ENCODE peak calls at places on chromosome 20, in four cellular contexts. N is NAMALWA, R is NCI-H2029 treated with DMSO at 0.1 percent for 48 hours, A is endothelial cell. S is an unnamed sample.

GRCh38 chr20:35604444-35604750 is 11.2 kb upstream of the SPAG4 start:
- DNase-seq in A (peak), N (peak), R (no peak), S (peak)

GRCh38 chr20:4508773-4509172 is 212.9 kb upstream of the PRND start:
- DNase-seq in N (no peak), R (no peak), A (no peak), S (no peak)

GRCh38 chr20:33910529-33911327 is 83.0 kb upstream of the RALY start:
- DNase-seq in A (no peak), N (no peak), R (no peak), S (no peak)

GRCh38 chr20:49161428-49162152 is 26.5 kb downstream of the STAU1 start:
- DNase-seq in N (no peak), R (no peak), A (no peak), S (no peak)

GRCh38 chr20:39676857-39677351 is 714.8 kb downstream of the DHX35 start:
- DNase-seq in N (peak), A (no peak), R (peak), S (no peak)

GRCh38 chr20:62155428-62156253 is 12.1 kb downstream of the SS18L1 start:
- DNase-seq in N (no peak), R (no peak), A (no peak), S (no peak)

GRCh38 chr20:38644588-38644987 is 43.0 kb downstream of the ARHGAP40 start:
- DNase-seq in A (no peak), N (no peak), R (no peak), S (no peak)

GRCh38 chr20:5128886-5129285 is 2.1 kb downstream of the CDS2 start:
- DNase-seq in R (no peak), A (no peak), N (no peak), S (peak)

GRCh38 chr20:8095648-8096572 is 36.2 kb upstream of the PLCB1 start:
- DNase-seq in N (no peak), A (no peak), R (no peak), S (no peak)

GRCh38 chr20:38645318-38645717 is 43.7 kb downstream of the ARHGAP40 start:
- DNase-seq in A (no peak), R (no peak), N (no peak), S (no peak)

GRCh38 chr20:37956099-37956498 is 53.2 kb downstream of the VSTM2L start:
- DNase-seq in N (no peak), A (no peak), R (peak), S (no peak)

GRCh38 chr20:29762620-29763019 is 1494.8 kb upstream of the DEFB115 start:
- DNase-seq in N (no peak), A (no peak), R (no peak), S (no peak)

GRCh38 chr20:22582960-22583772 is 1.2 kb downstream of the FOXA2 start:
- DNase-seq in R (no peak), A (peak), N (no peak), S (no peak)

GRCh38 chr20:20754758-20755157 is 42.3 kb upstream of the RALGAPA2 start:
- DNase-seq in A (no peak), R (no peak), N (no peak), S (no peak)

GRCh38 chr20:19026901-19027644 is 185.4 kb upstream of the SLC24A3 start:
- DNase-seq in R (no peak), A (no peak), N (no peak), S (no peak)

GRCh38 chr20:38117635-38118034 is 47.4 kb downstream of the TGM2 start:
- DNase-seq in N (no peak), A (no peak), R (no peak), S (no peak)

GRCh38 chr20:61436268-61436667 is 184.2 kb downstream of the CDH4 start:
- DNase-seq in R (no peak), A (no peak), N (no peak), S (no peak)

GRCh38 chr20:38973546-38974120 is 11.5 kb downstream of the DHX35 start:
- DNase-seq in N (no peak), R (no peak), A (no peak), S (no peak)

GRCh38 chr20:43936805-43937204 is 22.2 kb downstream of the TOX2 start:
- DNase-seq in N (no peak), R (no peak), A (no peak), S (no peak)

GRCh38 chr20:24040896-24041459 is 52.4 kb upstream of the GGTLC1 start:
- DNase-seq in R (no peak), N (no peak), A (no peak), S (no peak)

GRCh38 chr20:48060841-48061720 is 275.8 kb upstream of the SULF2 start:
- DNase-seq in R (no peak), A (no peak), N (no peak), S (no peak)

GRCh38 chr20:41499961-41500725 is 118.0 kb downstream of the CHD6 start:
- DNase-seq in A (no peak), R (peak), N (no peak), S (no peak)

GRCh38 chr20:44079291-44079690 is 107.7 kb downstream of the JPH2 start:
- DNase-seq in A (no peak), N (no peak), R (no peak), S (no peak)

GRCh38 chr20:20075032-20075431 is 22.7 kb downstream of the CFAP61 start:
- DNase-seq in N (no peak), R (no peak), A (no peak), S (no peak)

GRCh38 chr20:31637660-31638059 is at the start of gene COX4I2:
- DNase-seq in N (no peak), A (no peak), R (no peak), S (no peak)

GRCh38 chr20:41181567-41181966 is 44.2 kb downstream of the PLCG1 start:
- DNase-seq in R (no peak), N (no peak), A (no peak), S (no peak)

GRCh38 chr20:32051720-32052089 is 337 bp upstream of the HCK start:
- DNase-seq in N (no peak), A (no peak), R (no peak), S (no peak)